ENCODE peak calls at places on chromosomes 13 and 19, in seven cellular contexts. One of them, this sample, is unnamed.

GRCh38 chr19:23810496-23810895 is 51.8 kb upstream of the ZNF681 start:
- DNase-seq in putamen: no peak
- DNase-seq in left ventricle myocardium inferior: no peak
- DNase-seq in anterior cingulate cortex: no peak
- DNase-seq in amygdala: no peak
- DNase-seq in AG04450: no peak
- DNase-seq in C1 segment of cervical spinal cord: no peak
- DNase-seq in this sample: no peak

GRCh38 chr13:46184277-46184699 is 2.3 kb upstream of the LCP1 start:
- DNase-seq in putamen: no peak
- DNase-seq in left ventricle myocardium inferior: peak; percentile 22
- DNase-seq in anterior cingulate cortex: no peak
- DNase-seq in amygdala: no peak
- DNase-seq in AG04450: no peak
- DNase-seq in C1 segment of cervical spinal cord: no peak
- DNase-seq in this sample: no peak

GRCh38 chr13:44726214-44726613 is 150.1 kb upstream of the TSC22D1 start:
- DNase-seq in putamen: no peak
- DNase-seq in left ventricle myocardium inferior: no peak
- DNase-seq in anterior cingulate cortex: no peak
- DNase-seq in amygdala: no peak
- DNase-seq in AG04450: peak; percentile 81
- DNase-seq in C1 segment of cervical spinal cord: no peak
- DNase-seq in this sample: no peak

GRCh38 chr13:110347535-110348308 is 40.6 kb downstream of the COL4A2 start:
- DNase-seq in putamen: no peak
- DNase-seq in left ventricle myocardium inferior: peak; percentile 46
- DNase-seq in anterior cingulate cortex: no peak
- DNase-seq in amygdala: no peak
- DNase-seq in AG04450: no peak
- DNase-seq in C1 segment of cervical spinal cord: no peak
- DNase-seq in this sample: no peak

GRCh38 chr19:33639034-33639681 is 17.4 kb downstream of the CHST8 start:
- DNase-seq in putamen: no peak
- DNase-seq in left ventricle myocardium inferior: no peak
- DNase-seq in anterior cingulate cortex: no peak
- DNase-seq in amygdala: no peak
- DNase-seq in AG04450: no peak
- DNase-seq in C1 segment of cervical spinal cord: no peak
- DNase-seq in this sample: no peak

GRCh38 chr19:34733266-34733825 is 697 bp upstream of the ZNF181 start:
- DNase-seq in putamen: no peak
- DNase-seq in left ventricle myocardium inferior: peak; percentile 40
- DNase-seq in anterior cingulate cortex: no peak
- DNase-seq in amygdala: no peak
- DNase-seq in AG04450: no peak
- DNase-seq in C1 segment of cervical spinal cord: no peak
- DNase-seq in this sample: no peak

GRCh38 chr13:31930901-31931522 is 100.6 kb upstream of the FRY start:
- DNase-seq in putamen: no peak
- DNase-seq in left ventricle myocardium inferior: no peak
- DNase-seq in anterior cingulate cortex: no peak
- DNase-seq in amygdala: no peak
- DNase-seq in AG04450: no peak
- DNase-seq in C1 segment of cervical spinal cord: no peak
- DNase-seq in this sample: no peak

GRCh38 chr19:4742717-4743646 is 19.3 kb upstream of the DPP9 start:
- DNase-seq in putamen: no peak
- DNase-seq in left ventricle myocardium inferior: no peak
- DNase-seq in anterior cingulate cortex: peak; percentile 10
- DNase-seq in amygdala: no peak
- DNase-seq in AG04450: no peak
- DNase-seq in C1 segment of cervical spinal cord: peak; percentile 28
- DNase-seq in this sample: no peak

GRCh38 chr13:32426981-32427851 is 714 bp downstream of the N4BP2L1 start:
- DNase-seq in putamen: peak; percentile 34
- DNase-seq in left ventricle myocardium inferior: peak; percentile 34
- DNase-seq in anterior cingulate cortex: peak; percentile 71
- DNase-seq in amygdala: no peak
- DNase-seq in AG04450: no peak
- DNase-seq in C1 segment of cervical spinal cord: peak; percentile 67
- DNase-seq in this sample: no peak

GRCh38 chr13:29587645-29588044 is 7.8 kb downstream of the SLC7A1 start:
- DNase-seq in putamen: no peak
- DNase-seq in left ventricle myocardium inferior: no peak
- DNase-seq in anterior cingulate cortex: no peak
- DNase-seq in amygdala: no peak
- DNase-seq in AG04450: no peak
- DNase-seq in C1 segment of cervical spinal cord: no peak
- DNase-seq in this sample: no peak

GRCh38 chr19:46015961-46016425 is 6.9 kb downstream of the PGLYRP1 start:
- DNase-seq in putamen: no peak
- DNase-seq in left ventricle myocardium inferior: no peak
- DNase-seq in anterior cingulate cortex: no peak
- DNase-seq in amygdala: no peak
- DNase-seq in AG04450: no peak
- DNase-seq in C1 segment of cervical spinal cord: no peak
- DNase-seq in this sample: no peak

GRCh38 chr13:42592915-42593718 is 19.2 kb downstream of the TNFSF11 start:
- DNase-seq in putamen: no peak
- DNase-seq in left ventricle myocardium inferior: no peak
- DNase-seq in anterior cingulate cortex: no peak
- DNase-seq in amygdala: no peak
- DNase-seq in AG04450: no peak
- DNase-seq in C1 segment of cervical spinal cord: no peak
- DNase-seq in this sample: no peak